ENCODE peak calls at places on chromosomes 4 and X, in five cellular contexts. X, U, F, C and I are unnamed samples.

GRCh38 chrX:46587753-46588171 is 14.2 kb downstream of the CHST7 start:
- DNase-seq in X (no peak), F (no peak), U (no peak), C (no peak), I (no peak)

GRCh38 chrX:115940888-115941332 is 229.6 kb upstream of the AGTR2 start:
- DNase-seq in X (no peak), C (no peak), F (peak), U (peak), I (no peak)

GRCh38 chr4:749771-750666 is 44.4 kb downstream of the PCGF3 start:
- DNase-seq in U (no peak), X (no peak), C (no peak), F (no peak), I (no peak)

GRCh38 chr4:133152330-133152791 is 3.3 kb downstream of the PCDH10 start:
- DNase-seq in X (no peak), F (no peak), C (peak), U (peak), I (no peak)

GRCh38 chr4:55742655-55743191 is 76.9 kb upstream of the EXOC1L start:
- DNase-seq in C (no peak), U (peak), X (no peak), F (no peak), I (no peak)

GRCh38 chr4:153438916-153439756 is 27.0 kb upstream of the TMEM131L start:
- DNase-seq in C (peak), X (no peak), F (no peak), U (no peak), I (no peak)

GRCh38 chr4:90958256-90958895 is 831.2 kb downstream of the CCSER1 start:
- DNase-seq in F (no peak), X (no peak), C (no peak), U (no peak), I (peak)

GRCh38 chr4:98518555-98519267 is 139.7 kb downstream of the TSPAN5 start:
- DNase-seq in F (no peak), X (no peak), C (peak), U (no peak), I (no peak)

GRCh38 chrX:127943570-127943969 is 108.6 kb downstream of the ACTRT1 start:
- DNase-seq in C (no peak), F (no peak), X (no peak), U (no peak), I (no peak)

GRCh38 chrX:50088645-50089044 is 112.2 kb downstream of the AKAP4 start:
- DNase-seq in F (no peak), X (peak), U (no peak), C (no peak), I (no peak)

GRCh38 chr4:76023381-76023780 is at the start of gene CXCL10:
- DNase-seq in F (no peak), C (no peak), X (no peak), U (no peak), I (no peak)

DNA sequence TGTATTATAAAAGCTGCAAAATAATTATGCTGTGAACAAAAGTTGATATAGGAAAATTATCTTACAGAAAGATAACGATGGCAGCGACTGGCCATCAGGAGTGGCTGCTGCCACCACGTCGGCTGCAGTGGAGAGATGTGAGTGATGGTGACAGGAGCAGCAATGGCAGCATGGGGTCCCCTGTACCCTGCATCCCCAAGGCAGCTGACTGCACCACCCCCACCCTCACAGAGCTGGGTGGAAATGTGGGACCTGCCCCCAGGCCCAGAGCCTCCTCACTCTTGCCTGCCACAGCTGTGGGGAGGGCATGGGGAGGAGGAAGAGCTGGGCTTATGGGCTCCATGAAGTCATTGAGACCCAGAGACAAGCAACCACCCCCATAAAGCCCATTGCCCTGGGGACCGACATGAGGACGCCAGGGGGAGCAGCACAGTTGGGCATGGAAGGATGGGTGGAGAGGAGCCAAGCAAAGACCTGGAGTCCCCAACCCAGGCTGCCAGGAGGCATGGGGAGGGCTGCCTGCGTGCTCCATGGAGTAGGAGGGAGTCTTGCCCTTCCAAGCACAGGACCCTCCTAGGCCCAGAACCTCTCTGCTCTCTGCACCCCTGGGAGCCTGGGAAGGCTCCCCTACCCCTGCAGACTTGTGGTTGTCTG is 1090.5 kb downstream of the PCDH18 start:
- DNase-seq in F (no peak), C (no peak), U (no peak), X (no peak), I (no peak)
- TF ChIP-seq CTCF in F (no peak), C (no peak), U (no peak), X (no peak), I (no peak)

GRCh38 chrX:11462648-11463047 is 169.4 kb downstream of the AMELX start:
- DNase-seq in F (no peak), X (no peak), C (no peak), U (no peak), I (no peak)

GRCh38 chrX:11458175-11458574 is 165.0 kb downstream of the AMELX start:
- DNase-seq in C (no peak), F (no peak), X (no peak), U (no peak), I (no peak)

GRCh38 chrX:11461181-11462001 is 168.2 kb downstream of the AMELX start:
- DNase-seq in X (no peak), F (no peak), U (no peak), C (no peak), I (no peak)

GRCh38 chrX:11462136-11462535 is 168.9 kb downstream of the AMELX start:
- DNase-seq in C (no peak), X (no peak), F (no peak), U (no peak), I (no peak)

GRCh38 chrX:11460347-11460746 is 167.1 kb downstream of the AMELX start:
- DNase-seq in U (no peak), X (no peak), C (no peak), F (no peak), I (no peak)
- TF ChIP-seq CTCF in U (no peak), X (no peak), C (no peak), F (no peak), I (no peak)

DNA sequence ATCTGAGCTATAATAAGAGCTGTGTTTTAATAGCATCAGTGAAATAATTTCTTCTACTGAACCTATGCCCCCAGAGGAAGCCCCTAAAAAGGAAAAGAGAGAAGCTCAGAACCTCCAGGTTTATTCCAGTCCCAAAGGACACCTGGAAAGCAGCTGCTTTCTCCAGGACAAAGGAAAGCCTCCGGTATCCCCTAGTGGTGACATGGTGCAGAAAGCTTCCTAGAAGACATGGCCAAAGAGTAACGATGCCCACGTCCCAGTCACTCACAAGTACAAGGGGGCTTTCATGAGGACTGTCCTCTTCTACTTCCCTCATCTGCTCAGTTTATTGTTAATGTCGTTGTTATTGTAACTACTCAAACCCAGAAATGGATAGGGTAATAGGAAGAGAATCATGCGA is 343.9 kb downstream of the UNC5C start:
- DNase-seq in C (no peak), F (no peak), U (peak), X (no peak), I (peak)
- TF ChIP-seq CTCF in C (no peak), F (no peak), U (peak), X (no peak), I (peak)

DNA sequence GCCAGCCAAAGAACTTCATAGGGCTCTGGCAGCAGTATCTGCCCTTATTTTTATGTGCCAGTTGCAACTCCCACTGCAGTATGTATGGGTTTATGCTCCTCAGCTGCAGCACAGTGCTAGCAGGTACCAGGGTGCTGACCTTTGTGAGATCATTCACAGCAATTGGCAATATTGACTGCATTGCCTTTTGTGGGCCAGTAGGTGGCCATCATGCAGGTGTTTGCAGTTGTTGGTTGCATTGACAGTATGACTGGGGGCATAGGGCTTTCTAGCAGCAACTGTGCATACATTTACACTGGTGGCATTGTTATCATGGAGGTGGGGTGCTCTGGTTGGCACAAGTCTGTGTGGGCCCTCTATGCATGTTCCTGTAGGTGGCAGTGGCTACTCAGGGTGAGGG is 42.5 kb downstream of the FAAH2 start:
- DNase-seq in U (peak), X (no peak), C (no peak), F (no peak), I (no peak)
- TF ChIP-seq CTCF in U (peak), X (no peak), C (no peak), F (no peak), I (no peak)

DNA sequence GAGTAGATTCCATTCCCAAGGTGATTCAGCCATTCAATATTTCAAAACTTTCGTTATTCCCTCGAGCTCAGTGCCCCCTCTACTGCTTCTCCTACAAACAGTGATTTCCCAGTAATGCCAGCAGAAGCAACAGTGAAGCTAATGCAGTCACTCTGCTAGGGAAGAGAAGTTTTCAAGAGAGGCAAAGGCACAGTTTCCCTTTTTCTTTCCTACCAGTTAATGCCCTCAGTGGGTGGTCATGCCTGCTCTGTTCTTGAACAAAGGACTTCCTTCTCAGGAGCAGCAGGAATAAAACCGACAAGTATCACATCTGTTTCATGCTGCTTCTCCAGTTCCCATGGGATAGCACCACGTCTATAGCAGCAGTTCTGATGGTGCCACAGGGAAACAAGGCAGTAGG is 317.2 kb downstream of the TENM3 start:
- DNase-seq in X (no peak), C (no peak), F (no peak), U (peak), I (no peak)
- TF ChIP-seq CTCF in X (no peak), C (no peak), F (no peak), U (peak), I (no peak)

DNA sequence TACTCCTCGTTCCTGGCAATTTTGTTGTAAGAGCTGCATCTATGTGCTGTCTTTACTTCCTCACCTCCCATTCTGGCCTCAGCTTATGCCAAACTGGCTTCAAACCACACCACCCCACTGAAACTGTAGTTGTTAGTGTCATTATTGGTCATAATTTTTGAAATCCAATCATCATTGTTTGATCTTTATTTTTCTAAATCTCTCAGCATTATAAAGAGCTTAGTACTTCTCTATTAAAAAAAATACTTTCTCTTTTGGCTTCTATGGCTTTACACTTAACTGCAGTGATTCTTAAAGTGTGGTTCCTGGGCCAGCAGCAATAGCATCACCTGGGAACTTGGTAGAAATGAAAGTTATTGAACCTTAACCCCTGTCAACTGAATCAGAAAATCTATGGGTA is 83.5 kb upstream of the GRPR start:
- DNase-seq in F (no peak), U (no peak), X (no peak), C (no peak), I (no peak)
- TF ChIP-seq CTCF in F (no peak), U (no peak), X (no peak), C (no peak), I (no peak)

DNA sequence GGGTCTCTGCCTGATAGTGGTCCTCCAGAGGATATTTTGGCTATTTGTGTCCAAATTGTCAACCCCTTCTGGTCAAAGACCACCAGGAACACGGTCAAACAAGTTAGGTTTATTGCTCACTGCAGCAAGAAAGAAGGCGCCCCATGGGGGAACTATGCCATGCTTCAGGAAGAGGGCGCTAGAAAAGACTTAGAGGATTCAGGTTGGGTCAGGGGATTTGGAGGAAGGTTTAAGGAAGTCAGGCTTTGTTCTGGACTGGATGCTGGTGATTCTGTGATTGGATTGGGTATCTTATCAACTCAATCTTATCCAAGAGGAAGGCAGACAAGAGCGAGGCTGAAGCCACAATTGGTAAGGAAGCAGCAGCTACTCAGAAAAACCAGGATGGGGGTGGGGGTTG is 14.3 kb upstream of the ELF4 start:
- DNase-seq in X (no peak), C (no peak), U (no peak), F (no peak), I (no peak)
- TF ChIP-seq CTCF in X (no peak), C (no peak), U (no peak), F (no peak), I (no peak)

GRCh38 chr4:95018845-95019244 is 261.1 kb downstream of the BMPR1B start:
- DNase-seq in X (no peak), F (no peak), C (no peak), U (no peak), I (no peak)
- TF ChIP-seq CTCF in X (no peak), F (no peak), C (no peak), U (no peak), I (no peak)

DNA sequence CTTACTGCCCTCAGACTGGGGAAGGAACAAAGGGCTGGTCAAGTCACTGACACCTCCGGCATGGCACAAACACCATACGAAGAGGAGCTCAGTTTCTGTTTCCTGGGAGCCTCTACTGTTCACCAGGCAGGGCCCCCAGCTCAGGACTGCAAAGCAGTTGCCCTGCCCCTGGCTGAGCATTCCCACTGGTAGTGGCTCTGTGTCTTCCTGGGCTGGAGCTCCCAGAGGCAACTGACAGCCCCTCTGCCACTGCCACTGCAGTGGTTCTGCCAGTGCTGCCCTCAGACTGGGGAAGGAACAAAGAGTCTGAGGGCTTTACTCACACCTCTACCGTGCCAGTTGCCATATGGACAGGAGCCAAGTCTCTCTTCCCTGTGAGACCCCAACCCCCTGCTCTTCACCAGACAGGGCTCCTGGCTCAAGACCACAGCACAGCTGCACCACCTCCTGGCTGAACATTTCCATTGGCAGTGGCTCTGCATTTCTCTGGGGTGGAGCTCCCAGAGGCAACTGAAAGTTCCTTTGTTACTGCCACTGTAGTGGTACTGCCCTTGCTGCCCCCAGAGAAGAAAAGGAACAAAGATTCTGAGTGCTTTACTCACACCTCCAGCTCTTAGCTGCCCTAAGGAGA is 67.9 kb downstream of the SMARCA5 start:
- DNase-seq in X (no peak), C (no peak), F (no peak), U (peak), I (no peak)
- TF ChIP-seq CTCF in X (no peak), C (no peak), F (no peak), U (peak), I (no peak)